ENCODE peak calls at places on chromosomes 5 and 9, in five cellular contexts. E, Z, D, U and L are unnamed samples.

GRCh38 chr5:67306997-67307580 is 110.5 kb upstream of the CD180 start:
- DNase-seq in D (no peak), Z (no peak), E (no peak), U (peak; percentile 45), L (no peak)

GRCh38 chr5:1462358-1462757 is 17.1 kb upstream of the SLC6A3 start:
- DNase-seq in E (no peak), D (no peak), U (no peak), Z (peak; percentile 48), L (peak; percentile 68)

GRCh38 chr9:105637787-105638395 is 24.4 kb upstream of the TAL2 start:
- DNase-seq in E (no peak), U (no peak), D (no peak), Z (no peak), L (no peak)

GRCh38 chr5:38443390-38443789 is 113.1 kb downstream of the LIFR start:
- DNase-seq in D (no peak), U (no peak), E (no peak), Z (no peak), L (no peak)

GRCh38 chr5:142065273-142065672 is 43.3 kb upstream of the NDFIP1 start:
- DNase-seq in Z (no peak), E (peak; percentile 69), U (no peak), D (no peak), L (no peak)

GRCh38 chr5:156356238-156356637 is 29.3 kb downstream of the SGCD start:
- DNase-seq in Z (no peak), D (no peak), U (no peak), E (no peak), L (no peak)

GRCh38 chr9:92141144-92142129 is 26.2 kb upstream of the SPTLC1 start:
- DNase-seq in U (no peak), Z (peak; percentile 89), E (no peak), D (no peak), L (no peak)

GRCh38 chr9:38343037-38343436 is 49.5 kb upstream of the ALDH1B1 start:
- DNase-seq in E (no peak), U (no peak), D (no peak), Z (no peak), L (no peak)

GRCh38 chr5:55668356-55668755 is 43.8 kb downstream of the SLC38A9 start:
- DNase-seq in E (no peak), Z (no peak), U (peak; percentile 89), D (no peak), L (no peak)

GRCh38 chr5:112419596-112420110 is 576 bp upstream of the EPB41L4A start:
- DNase-seq in E (no peak), U (no peak), D (peak; percentile 52), Z (peak; percentile 77), L (peak; percentile 90)

GRCh38 chr5:172502410-172502809 is 48.1 kb upstream of the SH3PXD2B start:
- DNase-seq in E (no peak), U (no peak), D (peak; percentile 5), Z (no peak), L (peak; percentile 43)

GRCh38 chr5:74665823-74666222 is 19.2 kb upstream of the HEXB start:
- DNase-seq in U (no peak), E (no peak), D (no peak), Z (no peak), L (no peak)

GRCh38 chr9:120916573-120916972 is 10.0 kb downstream of the TRAF1 start:
- DNase-seq in E (peak; percentile 50), Z (peak; percentile 65), U (no peak), D (peak; percentile 52), L (peak; percentile 89)

GRCh38 chr5:10441992-10442435 is 335 bp downstream of the ROPN1L start:
- DNase-seq in Z (no peak), D (no peak), U (peak; percentile 18), E (no peak), L (no peak)

GRCh38 chr9:77454668-77455067 is 193.5 kb downstream of the GNA14 start:
- DNase-seq in Z (no peak), D (no peak), U (peak; percentile 57), E (no peak), L (no peak)

GRCh38 chr5:72847439-72847838 is 31.0 kb downstream of the TNPO1 start:
- DNase-seq in E (no peak), D (no peak), U (no peak), Z (no peak), L (no peak)

GRCh38 chr5:32030686-32031478 is 143.2 kb downstream of the GOLPH3 start:
- DNase-seq in U (peak; percentile 32), E (no peak), Z (no peak), D (no peak), L (no peak)

GRCh38 chr5:74538206-74538661 is 102.3 kb downstream of the ENC1 start:
- DNase-seq in E (peak; percentile 41), U (no peak), Z (no peak), D (peak; percentile 36), L (no peak)

GRCh38 chr5:17217421-17218352 is at the start of gene BASP1:
- DNase-seq in D (peak; percentile 63), Z (peak; percentile 95), E (no peak), U (peak; percentile 68), L (peak; percentile 95)

GRCh38 chr9:72471096-72471495 is 50.3 kb upstream of the TMC1 start:
- DNase-seq in Z (no peak), D (no peak), E (no peak), U (no peak), L (no peak)

GRCh38 chr9:93651521-93651950 is 75.2 kb downstream of the PHF2 start:
- DNase-seq in E (no peak), D (no peak), U (no peak), Z (no peak), L (peak; percentile 73)

GRCh38 chr9:87547665-87548064 is 50.0 kb downstream of the DAPK1 start:
- DNase-seq in Z (no peak), E (no peak), U (peak; percentile 50), D (peak; percentile 70), L (no peak)

GRCh38 chr5:84642795-84643194 is 258.1 kb upstream of the EDIL3 start:
- DNase-seq in U (peak; percentile 59), Z (no peak), D (no peak), E (no peak), L (no peak)

GRCh38 chr9:107933042-107933441 is 443.5 kb upstream of the KLF4 start:
- DNase-seq in Z (no peak), E (no peak), U (no peak), D (no peak), L (no peak)

GRCh38 chr5:174204914-174205313 is 159.4 kb downstream of the NSG2 start:
- DNase-seq in U (peak; percentile 58), E (no peak), D (peak; percentile 22), Z (peak; percentile 79), L (no peak)

GRCh38 chr5:78638423-78638822 is 10.1 kb downstream of the LHFPL2 start:
- DNase-seq in E (peak; percentile 51), D (peak; percentile 81), Z (no peak), U (peak; percentile 96), L (no peak)

GRCh38 chr5:161847447-161847846 is 473 bp upstream of the GABRA1 start:
- DNase-seq in E (no peak), D (no peak), Z (peak; percentile 3), U (no peak), L (no peak)

GRCh38 chr5:54518146-54519082 is 855 bp downstream of the SNX18 start:
- DNase-seq in Z (peak; percentile 72), D (peak; percentile 51), E (peak; percentile 12), U (no peak), L (peak; percentile 89)

GRCh38 chr5:123448017-123448617 is 24.9 kb upstream of the CEP120 start:
- DNase-seq in Z (no peak), D (no peak), E (no peak), U (no peak), L (no peak)

GRCh38 chr9:89398651-89399050 is 80.4 kb downstream of the SECISBP2 start:
- DNase-seq in U (no peak), E (no peak), Z (no peak), D (no peak), L (no peak)

GRCh38 chr5:83035373-83036170 is 41.6 kb downstream of the TMEM167A start:
- DNase-seq in U (no peak), Z (no peak), D (peak; percentile 47), E (peak; percentile 99), L (no peak)

GRCh38 chr5:66906021-66906420 is 290.6 kb downstream of the CD180 start:
- DNase-seq in D (no peak), Z (no peak), U (no peak), E (no peak), L (no peak)